ENCODE peak calls at places on chromosome 7, in four cellular contexts. M is OCI-LY7; K is cardiac fibroblast; O is activated naive CD4-positive, alpha-beta T cell treated with anti-CD3 and anti-CD28 coated beads for 36 hours. I is an unnamed sample.

GRCh38 chr7:29771081-29771832 is 35.1 kb upstream of the WIPF3 start:
- DNase-seq in K (no peak), O (no peak), M (no peak), I (no peak)

GRCh38 chr7:23273141-23273599 is 26.0 kb upstream of the MALSU1 start:
- DNase-seq in M (peak), O (peak), K (peak), I (peak)

GRCh38 chr7:100102950-100103840 is 1.8 kb downstream of the AP4M1 start:
- DNase-seq in K (peak), O (no peak), M (no peak), I (peak)

GRCh38 chr7:119377-120163 is 72.8 kb upstream of the FAM20C start:
- DNase-seq in O (no peak), M (no peak), K (peak), I (no peak)

GRCh38 chr7:72308986-72309385 is 103.2 kb downstream of the CALN1 start:
- DNase-seq in M (no peak), O (no peak), K (no peak), I (no peak)

GRCh38 chr7:78153285-78153684 is 354.7 kb downstream of the PHTF2 start:
- DNase-seq in K (no peak), M (no peak), O (no peak), I (no peak)

GRCh38 chr7:39073432-39073831 is 95.7 kb downstream of the POU6F2 start:
- DNase-seq in K (peak), M (no peak), O (no peak), I (peak)

GRCh38 chr7:134546903-134547737 is 1.8 kb upstream of the AKR1B15 start:
- DNase-seq in K (peak), M (peak), O (peak), I (peak)

I was measured in lung microvascular endothelial cell.